ENCODE peak calls at places on chromosomes 2 and 18, in eight cellular contexts. W, V, Y, D, S, B, J and L are unnamed samples.

GRCh38 chr18:47863041-47863440 is 67.4 kb downstream of the SMAD2 start:
- DNase-seq in W (no peak), V (no peak), Y (peak), D (no peak), S (no peak), B (no peak), J (no peak), L (no peak)

GRCh38 chr2:41410011-41410410 is 637.8 kb upstream of the PKDCC start:
- DNase-seq in W (no peak), V (no peak), Y (no peak), D (no peak), S (no peak), B (no peak), J (no peak), L (no peak)

GRCh38 chr2:176997074-176997791 is 215.4 kb upstream of the HNRNPA3 start:
- DNase-seq in W (no peak), V (no peak), Y (peak), D (peak), S (peak), B (no peak), J (no peak), L (no peak)

GRCh38 chr2:65370387-65371093 is 61.9 kb downstream of the SPRED2 start:
- DNase-seq in W (no peak), V (no peak), Y (peak), D (no peak), S (no peak), B (no peak), J (no peak), L (no peak)

GRCh38 chr18:4987452-4988405 is 209.3 kb downstream of the AKAIN1 start:
- DNase-seq in W (no peak), V (peak), Y (no peak), D (no peak), S (no peak), B (no peak), J (no peak), L (no peak)

GRCh38 chr2:158457826-158458616 is 1.3 kb downstream of the PKP4 start:
- DNase-seq in W (peak), V (peak), Y (peak), D (peak), S (no peak), B (peak), J (peak), L (peak)

GRCh38 chr18:3966985-3967856 is 487.9 kb downstream of the DLGAP1 start:
- DNase-seq in W (no peak), V (peak), Y (peak), D (peak), S (no peak), B (no peak), J (no peak), L (no peak)

GRCh38 chr18:62829936-62830335 is 114.6 kb downstream of the PHLPP1 start:
- DNase-seq in W (no peak), V (no peak), Y (no peak), D (no peak), S (no peak), B (no peak), J (no peak), L (no peak)

GRCh38 chr2:42224422-42225067 is 55.4 kb downstream of the EML4 start:
- DNase-seq in W (no peak), V (no peak), Y (no peak), D (no peak), S (no peak), B (no peak), J (no peak), L (no peak)

GRCh38 chr2:236843061-236843460 is 242.6 kb upstream of the COPS8 start:
- DNase-seq in W (no peak), V (no peak), Y (no peak), D (no peak), S (no peak), B (no peak), J (no peak), L (no peak)

GRCh38 chr2:52269696-52270485 is 1238.0 kb upstream of the NRXN1 start:
- DNase-seq in W (no peak), V (no peak), Y (peak), D (peak), S (no peak), B (no peak), J (no peak), L (no peak)

GRCh38 chr2:127313359-127313758 is 19.4 kb upstream of the ERCC3 start:
- DNase-seq in W (no peak), V (no peak), Y (no peak), D (no peak), S (no peak), B (no peak), J (no peak), L (no peak)